ENCODE peak calls at places on chromosomes 7 and 10, in eight cellular contexts. One of them, this sample, is unnamed.

GRCh38 chr10:34967411-34967880 is 122.7 kb downstream of the CUL2 start:
- DNase-seq in stimulated activated CD4-positive, alpha-beta T cell treated with anti-CD3 and anti-CD28 coated beads, Interleukin-2, amount 100 ng/mL, for 48 hours: no peak
- DNase-seq in neural crest cell: no peak
- DNase-seq in activated gamma-delta T cell treated with anti-CD3 and anti-CD28 coated beads, Interleukin-2, amount 50 U/mL, for 16 hours: no peak
- DNase-seq in activated CD4-positive, alpha-beta T cell treated with anti-CD3 and anti-CD28 coated beads, Interleukin-2, amount 50 U/mL, for 24 hours: no peak
- DNase-seq in D341Med: no peak
- DNase-seq in non-pigmented ciliary epithelial cell: no peak
- DNase-seq in T-helper 9 cell: no peak
- DNase-seq in this sample: no peak

GRCh38 chr7:157693071-157693520 is 356.3 kb downstream of the DNAJB6 start:
- DNase-seq in stimulated activated CD4-positive, alpha-beta T cell treated with anti-CD3 and anti-CD28 coated beads, Interleukin-2, amount 100 ng/mL, for 48 hours: no peak
- DNase-seq in neural crest cell: peak
- DNase-seq in activated gamma-delta T cell treated with anti-CD3 and anti-CD28 coated beads, Interleukin-2, amount 50 U/mL, for 16 hours: no peak
- DNase-seq in activated CD4-positive, alpha-beta T cell treated with anti-CD3 and anti-CD28 coated beads, Interleukin-2, amount 50 U/mL, for 24 hours: no peak
- DNase-seq in D341Med: no peak
- DNase-seq in non-pigmented ciliary epithelial cell: no peak
- DNase-seq in T-helper 9 cell: no peak
- DNase-seq in this sample: no peak

GRCh38 chr7:137962875-137963507 is 38.9 kb downstream of the CREB3L2 start:
- DNase-seq in stimulated activated CD4-positive, alpha-beta T cell treated with anti-CD3 and anti-CD28 coated beads, Interleukin-2, amount 100 ng/mL, for 48 hours: no peak
- DNase-seq in neural crest cell: no peak
- DNase-seq in activated gamma-delta T cell treated with anti-CD3 and anti-CD28 coated beads, Interleukin-2, amount 50 U/mL, for 16 hours: no peak
- DNase-seq in activated CD4-positive, alpha-beta T cell treated with anti-CD3 and anti-CD28 coated beads, Interleukin-2, amount 50 U/mL, for 24 hours: no peak
- DNase-seq in D341Med: no peak
- DNase-seq in non-pigmented ciliary epithelial cell: no peak
- DNase-seq in T-helper 9 cell: no peak
- DNase-seq in this sample: no peak

GRCh38 chr10:120806081-120806480 is 45.1 kb upstream of the WDR11 start:
- DNase-seq in stimulated activated CD4-positive, alpha-beta T cell treated with anti-CD3 and anti-CD28 coated beads, Interleukin-2, amount 100 ng/mL, for 48 hours: no peak
- DNase-seq in neural crest cell: no peak
- DNase-seq in activated gamma-delta T cell treated with anti-CD3 and anti-CD28 coated beads, Interleukin-2, amount 50 U/mL, for 16 hours: no peak
- DNase-seq in activated CD4-positive, alpha-beta T cell treated with anti-CD3 and anti-CD28 coated beads, Interleukin-2, amount 50 U/mL, for 24 hours: no peak
- DNase-seq in D341Med: no peak
- DNase-seq in non-pigmented ciliary epithelial cell: no peak
- DNase-seq in T-helper 9 cell: no peak
- DNase-seq in this sample: no peak

GRCh38 chr7:128841171-128841690 is 11.0 kb downstream of the FLNC start:
- DNase-seq in stimulated activated CD4-positive, alpha-beta T cell treated with anti-CD3 and anti-CD28 coated beads, Interleukin-2, amount 100 ng/mL, for 48 hours: no peak
- DNase-seq in neural crest cell: no peak
- DNase-seq in activated gamma-delta T cell treated with anti-CD3 and anti-CD28 coated beads, Interleukin-2, amount 50 U/mL, for 16 hours: no peak
- DNase-seq in activated CD4-positive, alpha-beta T cell treated with anti-CD3 and anti-CD28 coated beads, Interleukin-2, amount 50 U/mL, for 24 hours: no peak
- DNase-seq in D341Med: no peak
- DNase-seq in non-pigmented ciliary epithelial cell: no peak
- DNase-seq in T-helper 9 cell: no peak
- DNase-seq in this sample: no peak

GRCh38 chr7:46029111-46029704 is 108.1 kb upstream of the IGFBP3 start:
- DNase-seq in stimulated activated CD4-positive, alpha-beta T cell treated with anti-CD3 and anti-CD28 coated beads, Interleukin-2, amount 100 ng/mL, for 48 hours: no peak
- DNase-seq in neural crest cell: no peak
- DNase-seq in activated gamma-delta T cell treated with anti-CD3 and anti-CD28 coated beads, Interleukin-2, amount 50 U/mL, for 16 hours: no peak
- DNase-seq in activated CD4-positive, alpha-beta T cell treated with anti-CD3 and anti-CD28 coated beads, Interleukin-2, amount 50 U/mL, for 24 hours: no peak
- DNase-seq in D341Med: no peak
- DNase-seq in non-pigmented ciliary epithelial cell: no peak
- DNase-seq in T-helper 9 cell: no peak
- DNase-seq in this sample: no peak

GRCh38 chr7:139739863-139740597 is 37.8 kb downstream of the HIPK2 start:
- DNase-seq in stimulated activated CD4-positive, alpha-beta T cell treated with anti-CD3 and anti-CD28 coated beads, Interleukin-2, amount 100 ng/mL, for 48 hours: no peak
- DNase-seq in neural crest cell: no peak
- DNase-seq in activated gamma-delta T cell treated with anti-CD3 and anti-CD28 coated beads, Interleukin-2, amount 50 U/mL, for 16 hours: no peak
- DNase-seq in activated CD4-positive, alpha-beta T cell treated with anti-CD3 and anti-CD28 coated beads, Interleukin-2, amount 50 U/mL, for 24 hours: no peak
- DNase-seq in D341Med: no peak
- DNase-seq in non-pigmented ciliary epithelial cell: no peak
- DNase-seq in T-helper 9 cell: no peak
- DNase-seq in this sample: no peak

GRCh38 chr7:74256446-74257408 is 2.5 kb upstream of the RFC2 start:
- DNase-seq in stimulated activated CD4-positive, alpha-beta T cell treated with anti-CD3 and anti-CD28 coated beads, Interleukin-2, amount 100 ng/mL, for 48 hours: no peak
- DNase-seq in neural crest cell: no peak
- DNase-seq in activated gamma-delta T cell treated with anti-CD3 and anti-CD28 coated beads, Interleukin-2, amount 50 U/mL, for 16 hours: no peak
- DNase-seq in activated CD4-positive, alpha-beta T cell treated with anti-CD3 and anti-CD28 coated beads, Interleukin-2, amount 50 U/mL, for 24 hours: no peak
- DNase-seq in D341Med: no peak
- DNase-seq in non-pigmented ciliary epithelial cell: no peak
- DNase-seq in T-helper 9 cell: no peak
- DNase-seq in this sample: no peak

GRCh38 chr7:139230484-139230773 is 608 bp upstream of the UBN2 start:
- DNase-seq in stimulated activated CD4-positive, alpha-beta T cell treated with anti-CD3 and anti-CD28 coated beads, Interleukin-2, amount 100 ng/mL, for 48 hours: no peak
- DNase-seq in neural crest cell: no peak
- DNase-seq in activated gamma-delta T cell treated with anti-CD3 and anti-CD28 coated beads, Interleukin-2, amount 50 U/mL, for 16 hours: no peak
- DNase-seq in activated CD4-positive, alpha-beta T cell treated with anti-CD3 and anti-CD28 coated beads, Interleukin-2, amount 50 U/mL, for 24 hours: no peak
- DNase-seq in D341Med: no peak
- DNase-seq in non-pigmented ciliary epithelial cell: no peak
- DNase-seq in T-helper 9 cell: no peak
- DNase-seq in this sample: no peak

GRCh38 chr10:88195841-88196240 is 332.4 kb downstream of the PTEN start:
- DNase-seq in stimulated activated CD4-positive, alpha-beta T cell treated with anti-CD3 and anti-CD28 coated beads, Interleukin-2, amount 100 ng/mL, for 48 hours: no peak
- DNase-seq in neural crest cell: no peak
- DNase-seq in activated gamma-delta T cell treated with anti-CD3 and anti-CD28 coated beads, Interleukin-2, amount 50 U/mL, for 16 hours: no peak
- DNase-seq in activated CD4-positive, alpha-beta T cell treated with anti-CD3 and anti-CD28 coated beads, Interleukin-2, amount 50 U/mL, for 24 hours: no peak
- DNase-seq in D341Med: no peak
- DNase-seq in non-pigmented ciliary epithelial cell: no peak
- DNase-seq in T-helper 9 cell: no peak
- DNase-seq in this sample: no peak

GRCh38 chr7:134899729-134900128 is 86.6 kb upstream of the AGBL3 start:
- DNase-seq in stimulated activated CD4-positive, alpha-beta T cell treated with anti-CD3 and anti-CD28 coated beads, Interleukin-2, amount 100 ng/mL, for 48 hours: no peak
- DNase-seq in neural crest cell: no peak
- DNase-seq in activated gamma-delta T cell treated with anti-CD3 and anti-CD28 coated beads, Interleukin-2, amount 50 U/mL, for 16 hours: no peak
- DNase-seq in activated CD4-positive, alpha-beta T cell treated with anti-CD3 and anti-CD28 coated beads, Interleukin-2, amount 50 U/mL, for 24 hours: no peak
- DNase-seq in D341Med: no peak
- DNase-seq in non-pigmented ciliary epithelial cell: no peak
- DNase-seq in T-helper 9 cell: no peak
- DNase-seq in this sample: peak

GRCh38 chr7:142797799-142798377 is 27.1 kb downstream of the PRSS2 start:
- DNase-seq in stimulated activated CD4-positive, alpha-beta T cell treated with anti-CD3 and anti-CD28 coated beads, Interleukin-2, amount 100 ng/mL, for 48 hours: no peak
- DNase-seq in neural crest cell: no peak
- DNase-seq in activated gamma-delta T cell treated with anti-CD3 and anti-CD28 coated beads, Interleukin-2, amount 50 U/mL, for 16 hours: no peak
- DNase-seq in activated CD4-positive, alpha-beta T cell treated with anti-CD3 and anti-CD28 coated beads, Interleukin-2, amount 50 U/mL, for 24 hours: no peak
- DNase-seq in D341Med: no peak
- DNase-seq in non-pigmented ciliary epithelial cell: no peak
- DNase-seq in T-helper 9 cell: no peak
- DNase-seq in this sample: no peak

GRCh38 chr7:51315393-51316261 is 982 bp downstream of the COBL start:
- DNase-seq in stimulated activated CD4-positive, alpha-beta T cell treated with anti-CD3 and anti-CD28 coated beads, Interleukin-2, amount 100 ng/mL, for 48 hours: no peak
- DNase-seq in neural crest cell: peak
- DNase-seq in activated gamma-delta T cell treated with anti-CD3 and anti-CD28 coated beads, Interleukin-2, amount 50 U/mL, for 16 hours: no peak
- DNase-seq in activated CD4-positive, alpha-beta T cell treated with anti-CD3 and anti-CD28 coated beads, Interleukin-2, amount 50 U/mL, for 24 hours: no peak
- DNase-seq in D341Med: peak
- DNase-seq in non-pigmented ciliary epithelial cell: no peak
- DNase-seq in T-helper 9 cell: no peak
- DNase-seq in this sample: peak

GRCh38 chr7:134547738-134548054 is 1.2 kb upstream of the AKR1B15 start:
- DNase-seq in stimulated activated CD4-positive, alpha-beta T cell treated with anti-CD3 and anti-CD28 coated beads, Interleukin-2, amount 100 ng/mL, for 48 hours: no peak
- DNase-seq in neural crest cell: no peak
- DNase-seq in activated gamma-delta T cell treated with anti-CD3 and anti-CD28 coated beads, Interleukin-2, amount 50 U/mL, for 16 hours: no peak
- DNase-seq in activated CD4-positive, alpha-beta T cell treated with anti-CD3 and anti-CD28 coated beads, Interleukin-2, amount 50 U/mL, for 24 hours: no peak
- DNase-seq in D341Med: peak
- DNase-seq in non-pigmented ciliary epithelial cell: peak
- DNase-seq in T-helper 9 cell: peak
- DNase-seq in this sample: no peak

GRCh38 chr7:69412331-69413146 is 185.7 kb upstream of the AUTS2 start:
- DNase-seq in stimulated activated CD4-positive, alpha-beta T cell treated with anti-CD3 and anti-CD28 coated beads, Interleukin-2, amount 100 ng/mL, for 48 hours: no peak
- DNase-seq in neural crest cell: no peak
- DNase-seq in activated gamma-delta T cell treated with anti-CD3 and anti-CD28 coated beads, Interleukin-2, amount 50 U/mL, for 16 hours: no peak
- DNase-seq in activated CD4-positive, alpha-beta T cell treated with anti-CD3 and anti-CD28 coated beads, Interleukin-2, amount 50 U/mL, for 24 hours: no peak
- DNase-seq in D341Med: no peak
- DNase-seq in non-pigmented ciliary epithelial cell: no peak
- DNase-seq in T-helper 9 cell: no peak
- DNase-seq in this sample: peak

GRCh38 chr7:139825666-139826290 is 3.3 kb upstream of the TBXAS1 start:
- DNase-seq in stimulated activated CD4-positive, alpha-beta T cell treated with anti-CD3 and anti-CD28 coated beads, Interleukin-2, amount 100 ng/mL, for 48 hours: no peak
- DNase-seq in neural crest cell: no peak
- DNase-seq in activated gamma-delta T cell treated with anti-CD3 and anti-CD28 coated beads, Interleukin-2, amount 50 U/mL, for 16 hours: no peak
- DNase-seq in activated CD4-positive, alpha-beta T cell treated with anti-CD3 and anti-CD28 coated beads, Interleukin-2, amount 50 U/mL, for 24 hours: no peak
- DNase-seq in D341Med: no peak
- DNase-seq in non-pigmented ciliary epithelial cell: peak
- DNase-seq in T-helper 9 cell: no peak
- DNase-seq in this sample: no peak

GRCh38 chr7:114405427-114405826 is 9.2 kb upstream of the FOXP2 start:
- DNase-seq in stimulated activated CD4-positive, alpha-beta T cell treated with anti-CD3 and anti-CD28 coated beads, Interleukin-2, amount 100 ng/mL, for 48 hours: no peak
- DNase-seq in neural crest cell: no peak
- DNase-seq in activated gamma-delta T cell treated with anti-CD3 and anti-CD28 coated beads, Interleukin-2, amount 50 U/mL, for 16 hours: no peak
- DNase-seq in activated CD4-positive, alpha-beta T cell treated with anti-CD3 and anti-CD28 coated beads, Interleukin-2, amount 50 U/mL, for 24 hours: no peak
- DNase-seq in D341Med: no peak
- DNase-seq in non-pigmented ciliary epithelial cell: no peak
- DNase-seq in T-helper 9 cell: no peak
- DNase-seq in this sample: peak

This sample was measured in LoVo.